ENCODE peak calls at places on chromosomes 12 and 14, in five cellular contexts. One of them, this sample, is unnamed.

GRCh38 chr14:67137744-67138371 is 51.4 kb upstream of the GARIN2 start:
- DNase-seq in choroid plexus epithelial cell: peak
- DNase-seq in mesendoderm: peak
- DNase-seq in AG04450: no peak
- DNase-seq in heart right ventricle: no peak
- DNase-seq in this sample: peak

GRCh38 chr12:39235990-39236767 is 206.7 kb downstream of the KIF21A start:
- DNase-seq in choroid plexus epithelial cell: peak
- DNase-seq in mesendoderm: no peak
- DNase-seq in AG04450: no peak
- DNase-seq in heart right ventricle: no peak
- DNase-seq in this sample: peak

GRCh38 chr14:68913516-68913915 is 65.6 kb downstream of the ACTN1 start:
- DNase-seq in choroid plexus epithelial cell: no peak
- DNase-seq in mesendoderm: no peak
- DNase-seq in AG04450: no peak
- DNase-seq in heart right ventricle: no peak
- DNase-seq in this sample: no peak

GRCh38 chr14:73236157-73236556 is 1.1 kb upstream of the PAPLN start:
- DNase-seq in choroid plexus epithelial cell: no peak
- DNase-seq in mesendoderm: no peak
- DNase-seq in AG04450: no peak
- DNase-seq in heart right ventricle: no peak
- DNase-seq in this sample: no peak

GRCh38 chr14:76918751-76919421 is 92.7 kb downstream of the LRRC74A start:
- DNase-seq in choroid plexus epithelial cell: peak
- DNase-seq in mesendoderm: peak
- DNase-seq in AG04450: peak
- DNase-seq in heart right ventricle: peak
- DNase-seq in this sample: peak

GRCh38 chr12:104372721-104373335 is 69.3 kb downstream of the EID3 start:
- DNase-seq in choroid plexus epithelial cell: no peak
- DNase-seq in mesendoderm: no peak
- DNase-seq in AG04450: no peak
- DNase-seq in heart right ventricle: no peak
- DNase-seq in this sample: no peak

GRCh38 chr12:54337280-54337842 is 12.4 kb downstream of the COPZ1 start:
- DNase-seq in choroid plexus epithelial cell: no peak
- DNase-seq in mesendoderm: no peak
- DNase-seq in AG04450: no peak
- DNase-seq in heart right ventricle: no peak
- DNase-seq in this sample: peak

GRCh38 chr14:105144666-105145380 is 23.8 kb downstream of the JAG2 start:
- DNase-seq in choroid plexus epithelial cell: no peak
- DNase-seq in mesendoderm: no peak
- DNase-seq in AG04450: no peak
- DNase-seq in heart right ventricle: no peak
- DNase-seq in this sample: no peak

GRCh38 chr12:111406474-111407370 is 999 bp downstream of the SH2B3 start:
- DNase-seq in choroid plexus epithelial cell: no peak
- DNase-seq in mesendoderm: no peak
- DNase-seq in AG04450: no peak
- DNase-seq in heart right ventricle: peak
- DNase-seq in this sample: peak

GRCh38 chr12:46659844-46660243 is 166.0 kb downstream of the SLC38A4 start:
- DNase-seq in choroid plexus epithelial cell: peak
- DNase-seq in mesendoderm: no peak
- DNase-seq in AG04450: no peak
- DNase-seq in heart right ventricle: no peak
- DNase-seq in this sample: no peak

GRCh38 chr12:26162905-26163304 is 32.5 kb upstream of the SSPN start:
- DNase-seq in choroid plexus epithelial cell: no peak
- DNase-seq in mesendoderm: no peak
- DNase-seq in AG04450: no peak
- DNase-seq in heart right ventricle: no peak
- DNase-seq in this sample: no peak

GRCh38 chr12:57147641-57147944 is 174 bp upstream of the LRP1-AS start:
- DNase-seq in choroid plexus epithelial cell: peak
- DNase-seq in mesendoderm: peak
- DNase-seq in AG04450: no peak
- DNase-seq in heart right ventricle: no peak
- DNase-seq in this sample: peak

GRCh38 chr12:51827925-51828818 is 20.3 kb downstream of the FIGNL2 start:
- DNase-seq in choroid plexus epithelial cell: peak
- DNase-seq in mesendoderm: peak
- DNase-seq in AG04450: no peak
- DNase-seq in heart right ventricle: no peak
- DNase-seq in this sample: peak

GRCh38 chr14:73759183-73759713 is 45.1 kb upstream of the PNMA1 start:
- DNase-seq in choroid plexus epithelial cell: peak
- DNase-seq in mesendoderm: no peak
- DNase-seq in AG04450: no peak
- DNase-seq in heart right ventricle: peak
- DNase-seq in this sample: peak

GRCh38 chr12:106634206-106634605 is 51.4 kb downstream of the RFX4 start:
- DNase-seq in choroid plexus epithelial cell: no peak
- DNase-seq in mesendoderm: no peak
- DNase-seq in AG04450: no peak
- DNase-seq in heart right ventricle: no peak
- DNase-seq in this sample: no peak

GRCh38 chr12:75816892-75817291 is 214.7 kb downstream of the PHLDA1 start:
- DNase-seq in choroid plexus epithelial cell: peak
- DNase-seq in mesendoderm: no peak
- DNase-seq in AG04450: no peak
- DNase-seq in heart right ventricle: no peak
- DNase-seq in this sample: peak

GRCh38 chr12:80632835-80633234 is 74.6 kb upstream of the MYF6 start:
- DNase-seq in choroid plexus epithelial cell: no peak
- DNase-seq in mesendoderm: peak
- DNase-seq in AG04450: no peak
- DNase-seq in heart right ventricle: no peak
- DNase-seq in this sample: no peak

GRCh38 chr14:55347040-55347439 is 64.6 kb downstream of the ATG14 start:
- DNase-seq in choroid plexus epithelial cell: no peak
- DNase-seq in mesendoderm: no peak
- DNase-seq in AG04450: no peak
- DNase-seq in heart right ventricle: no peak
- DNase-seq in this sample: no peak

GRCh38 chr12:109760031-109760929 is 46.7 kb downstream of the FAM222A start:
- DNase-seq in choroid plexus epithelial cell: no peak
- DNase-seq in mesendoderm: no peak
- DNase-seq in AG04450: no peak
- DNase-seq in heart right ventricle: peak
- DNase-seq in this sample: no peak

GRCh38 chr14:41167040-41167439 is 439.6 kb upstream of the LRFN5 start:
- DNase-seq in choroid plexus epithelial cell: no peak
- DNase-seq in mesendoderm: peak
- DNase-seq in AG04450: no peak
- DNase-seq in heart right ventricle: no peak
- DNase-seq in this sample: no peak

GRCh38 chr12:78494911-78495310 is 369.7 kb upstream of the SYT1 start:
- DNase-seq in choroid plexus epithelial cell: peak
- DNase-seq in mesendoderm: no peak
- DNase-seq in AG04450: no peak
- DNase-seq in heart right ventricle: no peak
- DNase-seq in this sample: peak

GRCh38 chr14:68935761-68936209 is 43.3 kb downstream of the ACTN1 start:
- DNase-seq in choroid plexus epithelial cell: peak
- DNase-seq in mesendoderm: peak
- DNase-seq in AG04450: no peak
- DNase-seq in heart right ventricle: peak
- DNase-seq in this sample: peak

GRCh38 chr12:96606646-96607045 is 117.3 kb downstream of the CFAP54 start:
- DNase-seq in choroid plexus epithelial cell: no peak
- DNase-seq in mesendoderm: no peak
- DNase-seq in AG04450: no peak
- DNase-seq in heart right ventricle: no peak
- DNase-seq in this sample: no peak

GRCh38 chr12:116698131-116698495 is 39.8 kb downstream of the SPRING1 start:
- DNase-seq in choroid plexus epithelial cell: no peak
- DNase-seq in mesendoderm: no peak
- DNase-seq in AG04450: no peak
- DNase-seq in heart right ventricle: no peak
- DNase-seq in this sample: no peak

GRCh38 chr12:116694653-116695463 is 43.0 kb downstream of the SPRING1 start:
- DNase-seq in choroid plexus epithelial cell: no peak
- DNase-seq in mesendoderm: no peak
- DNase-seq in AG04450: no peak
- DNase-seq in heart right ventricle: no peak
- DNase-seq in this sample: no peak

GRCh38 chr12:116697305-116698130 is 40.4 kb downstream of the SPRING1 start:
- DNase-seq in choroid plexus epithelial cell: no peak
- DNase-seq in mesendoderm: peak
- DNase-seq in AG04450: no peak
- DNase-seq in heart right ventricle: peak
- DNase-seq in this sample: no peak

GRCh38 chr12:116693259-116694227 is 44.3 kb downstream of the SPRING1 start:
- DNase-seq in choroid plexus epithelial cell: no peak
- DNase-seq in mesendoderm: no peak
- DNase-seq in AG04450: no peak
- DNase-seq in heart right ventricle: no peak
- DNase-seq in this sample: no peak

GRCh38 chr12:116695464-116695725 is 42.5 kb downstream of the SPRING1 start:
- DNase-seq in choroid plexus epithelial cell: no peak
- DNase-seq in mesendoderm: no peak
- DNase-seq in AG04450: no peak
- DNase-seq in heart right ventricle: no peak
- DNase-seq in this sample: no peak
- H3K4me3 ChIP-seq in choroid plexus epithelial cell: no peak
- H3K4me3 ChIP-seq in mesendoderm: no peak
- H3K4me3 ChIP-seq in AG04450: no peak
- H3K4me3 ChIP-seq in heart right ventricle: no peak
- H3K4me3 ChIP-seq in this sample: no peak

DNA sequence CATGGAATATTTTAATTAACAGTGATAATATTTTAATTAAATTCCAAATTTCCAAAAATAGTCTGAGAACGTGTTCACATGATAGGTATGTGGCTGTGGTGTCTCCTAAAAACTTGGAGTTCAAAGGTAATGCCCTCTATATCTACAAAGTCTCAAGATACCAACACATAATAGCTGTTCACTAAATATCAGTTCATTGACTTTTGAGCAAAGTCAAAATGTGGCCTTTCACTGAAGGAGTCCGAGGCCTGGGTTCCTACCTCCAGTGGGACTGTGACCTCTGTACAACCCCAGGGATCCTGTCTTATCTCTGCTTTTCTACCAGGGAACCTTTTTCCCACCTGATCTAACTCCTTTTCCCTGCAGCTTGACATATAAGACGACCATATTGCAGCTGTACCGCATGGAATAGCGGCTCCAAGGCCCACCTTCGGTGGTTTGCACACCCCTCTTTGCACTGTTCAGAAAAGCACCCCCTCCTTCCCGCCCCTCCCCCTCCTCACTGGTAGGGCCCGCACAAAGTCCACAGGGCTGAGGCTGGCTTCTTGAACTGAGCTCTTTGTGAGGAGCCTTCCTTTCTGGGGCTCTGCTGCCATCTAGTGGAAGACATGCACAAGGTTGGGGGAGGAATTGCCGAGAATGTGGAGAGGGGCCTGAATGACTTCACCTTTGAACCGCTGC is 3.1 kb downstream of the CCND2 start:
- DNase-seq in choroid plexus epithelial cell: peak
- DNase-seq in mesendoderm: peak
- DNase-seq in AG04450: peak
- DNase-seq in heart right ventricle: peak
- DNase-seq in this sample: peak
- H3K4me3 ChIP-seq in choroid plexus epithelial cell: no peak
- H3K4me3 ChIP-seq in mesendoderm: peak
- H3K4me3 ChIP-seq in AG04450: no peak
- H3K4me3 ChIP-seq in heart right ventricle: no peak
- H3K4me3 ChIP-seq in this sample: no peak

DNA sequence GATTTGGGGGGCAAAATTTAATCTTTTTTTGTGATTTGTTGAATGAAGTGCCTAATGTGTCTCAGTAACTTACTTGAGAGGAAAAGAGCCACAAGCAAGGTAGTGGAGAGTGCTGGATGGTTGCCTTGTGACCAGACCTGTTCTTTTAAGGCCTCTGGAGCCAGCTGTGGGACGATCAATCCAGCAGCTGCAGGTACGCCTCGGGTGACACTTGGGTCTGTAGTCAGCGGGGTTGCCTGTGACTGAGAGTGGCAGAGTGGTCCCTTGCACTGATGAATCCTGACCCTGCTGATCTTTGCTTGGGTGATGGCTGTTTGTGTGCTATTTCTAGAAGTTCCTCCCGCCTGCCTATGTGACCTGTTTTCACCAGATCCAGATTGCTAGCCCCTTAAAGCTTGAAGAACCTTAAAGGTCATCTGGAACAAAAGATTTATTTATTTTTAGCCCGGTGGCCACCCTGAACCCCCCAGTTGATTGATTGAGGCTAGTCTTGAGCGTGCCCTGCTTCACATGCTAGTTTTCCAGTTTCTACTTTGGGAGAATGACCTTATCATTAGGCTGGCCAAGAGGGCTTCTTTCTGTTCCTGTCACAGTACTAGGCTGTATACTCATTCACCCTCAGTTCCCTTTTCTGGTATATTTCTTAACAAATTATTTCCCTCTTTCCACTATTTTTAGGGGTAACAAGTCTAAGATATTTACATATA is 23.2 kb downstream of the PRKCH start:
- DNase-seq in choroid plexus epithelial cell: no peak
- DNase-seq in mesendoderm: no peak
- DNase-seq in AG04450: no peak
- DNase-seq in heart right ventricle: no peak
- DNase-seq in this sample: no peak
- H3K4me3 ChIP-seq in choroid plexus epithelial cell: no peak
- H3K4me3 ChIP-seq in mesendoderm: no peak
- H3K4me3 ChIP-seq in AG04450: no peak
- H3K4me3 ChIP-seq in heart right ventricle: no peak
- H3K4me3 ChIP-seq in this sample: no peak

GRCh38 chr12:6640497-6640896 is 4.7 kb upstream of the LPAR5 start:
- DNase-seq in choroid plexus epithelial cell: no peak
- DNase-seq in mesendoderm: no peak
- DNase-seq in AG04450: no peak
- DNase-seq in heart right ventricle: no peak
- DNase-seq in this sample: no peak

GRCh38 chr12:6635856-6636521 is at the start of gene LPAR5:
- DNase-seq in choroid plexus epithelial cell: peak
- DNase-seq in mesendoderm: no peak
- DNase-seq in AG04450: no peak
- DNase-seq in heart right ventricle: no peak
- DNase-seq in this sample: peak

GRCh38 chr12:6641131-6641530 is 5.4 kb upstream of the LPAR5 start:
- DNase-seq in choroid plexus epithelial cell: no peak
- DNase-seq in mesendoderm: no peak
- DNase-seq in AG04450: no peak
- DNase-seq in heart right ventricle: no peak
- DNase-seq in this sample: no peak

GRCh38 chr12:6639151-6639773 is 3.5 kb upstream of the LPAR5 start:
- DNase-seq in choroid plexus epithelial cell: no peak
- DNase-seq in mesendoderm: no peak
- DNase-seq in AG04450: no peak
- DNase-seq in heart right ventricle: no peak
- DNase-seq in this sample: no peak

DNA sequence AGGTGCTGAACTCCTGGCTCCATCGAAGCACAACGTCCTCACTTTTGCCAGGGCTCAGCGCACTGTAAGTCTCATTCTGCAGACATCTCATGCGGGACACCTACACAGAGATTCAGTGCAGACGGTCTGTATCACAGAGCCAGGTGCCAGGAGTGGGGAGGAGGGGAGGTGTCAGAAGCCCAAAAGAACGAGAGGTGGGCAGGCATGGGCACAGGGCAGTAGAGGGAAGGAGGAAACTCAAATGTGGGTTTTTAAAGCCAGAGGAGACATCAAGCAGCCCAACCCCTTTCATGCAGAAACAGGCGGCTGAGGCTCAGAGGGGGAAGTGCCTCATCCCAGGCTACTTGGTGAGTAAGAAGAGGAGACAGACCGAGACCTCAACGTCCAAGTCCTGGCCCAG is 2.5 kb upstream of the LPAR5 start:
- DNase-seq in choroid plexus epithelial cell: no peak
- DNase-seq in mesendoderm: no peak
- DNase-seq in AG04450: no peak
- DNase-seq in heart right ventricle: no peak
- DNase-seq in this sample: no peak
- H3K4me3 ChIP-seq in choroid plexus epithelial cell: no peak
- H3K4me3 ChIP-seq in mesendoderm: no peak
- H3K4me3 ChIP-seq in AG04450: no peak
- H3K4me3 ChIP-seq in heart right ventricle: no peak
- H3K4me3 ChIP-seq in this sample: no peak

This sample was measured in fibroblast of villous mesenchyme.